ENCODE peak calls at places on chromosomes 11 and 22, in six cellular contexts. F, R, Z, A, D and E are unnamed samples.

GRCh38 chr22:27597703-27598444 is 203.7 kb downstream of the MN1 start:
- DNase-seq in A (no peak), D (no peak), F (no peak), Z (no peak), R (no peak), E (no peak)

GRCh38 chr11:70495351-70496310 is 97.3 kb downstream of the CTTN start:
- DNase-seq in R (peak; percentile 65), Z (peak; percentile 46), F (no peak), A (no peak), D (no peak), E (peak; percentile 10)

GRCh38 chr11:100789500-100789899 is 102.4 kb downstream of the ARHGAP42 start:
- DNase-seq in R (no peak), A (peak; percentile 45), Z (peak; percentile 65), D (no peak), F (peak; percentile 41), E (peak; percentile 23)

GRCh38 chr22:41762980-41763779 is 37.3 kb upstream of the CCDC134 start:
- DNase-seq in F (no peak), R (no peak), D (no peak), Z (no peak), A (peak; percentile 28), E (no peak)

GRCh38 chr22:23695748-23696325 is 5.0 kb downstream of the RGL4 start:
- DNase-seq in F (no peak), Z (no peak), R (peak; percentile 24), D (no peak), A (no peak), E (no peak)

GRCh38 chr22:38652858-38653257 is 3.3 kb downstream of the FAM227A start:
- DNase-seq in A (no peak), D (no peak), Z (no peak), R (no peak), F (no peak), E (no peak)

GRCh38 chr11:66015094-66015881 is 3.5 kb downstream of the CST6 start:
- DNase-seq in Z (no peak), A (no peak), R (peak; percentile 81), F (peak; percentile 54), D (no peak), E (peak; percentile 32)

GRCh38 chr11:17352925-17353227 is 1.3 kb downstream of the NCR3LG1 start:
- DNase-seq in F (peak; percentile 36), Z (peak; percentile 69), A (peak; percentile 29), R (peak; percentile 79), D (peak; percentile 35), E (peak; percentile 18)

GRCh38 chr22:34283844-34284243 is 363.6 kb upstream of the LARGE1 start:
- DNase-seq in D (no peak), R (no peak), F (no peak), Z (no peak), A (no peak), E (no peak)

GRCh38 chr11:88508808-88509581 is 171.5 kb upstream of the CTSC start:
- DNase-seq in R (peak; percentile 80), F (peak; percentile 26), D (no peak), Z (no peak), A (no peak), E (peak; percentile 18)

GRCh38 chr22:43481528-43482309 is 69.9 kb downstream of the MPPED1 start:
- DNase-seq in F (no peak), R (peak; percentile 63), Z (no peak), A (no peak), D (no peak), E (no peak)

GRCh38 chr11:86524603-86525352 is 147.6 kb downstream of the ME3 start:
- DNase-seq in A (no peak), Z (no peak), R (no peak), D (no peak), F (no peak), E (no peak)

GRCh38 chr11:78177216-78177615 is 11.2 kb downstream of the KCTD21 start:
- DNase-seq in R (no peak), F (no peak), Z (no peak), D (no peak), A (no peak), E (no peak)

GRCh38 chr11:44188643-44189042 is 93.2 kb downstream of the EXT2 start:
- DNase-seq in F (no peak), A (no peak), Z (no peak), D (no peak), R (no peak), E (no peak)

GRCh38 chr11:3959015-3959917 is 103.8 kb downstream of the STIM1 start:
- DNase-seq in A (no peak), R (no peak), F (no peak), D (no peak), Z (no peak), E (no peak)

DNA sequence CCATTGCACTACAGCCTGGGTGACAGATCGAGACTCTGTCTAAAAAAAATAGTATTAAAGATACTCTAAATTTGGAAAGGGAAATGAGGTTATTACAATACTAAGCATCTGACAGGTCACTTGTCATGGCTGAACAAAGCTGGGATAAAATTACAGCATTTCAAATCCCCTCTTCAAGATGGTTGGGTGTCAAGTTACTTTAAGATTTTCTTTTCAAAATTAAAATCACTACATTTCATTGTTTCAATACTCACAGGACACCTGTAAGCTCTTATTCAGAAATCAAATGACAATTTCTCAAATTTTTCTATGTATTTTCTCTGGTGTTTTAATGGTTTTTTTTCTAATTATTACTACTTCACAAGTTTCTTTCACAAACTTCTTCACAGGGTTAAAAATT is 5.7 kb downstream of the TAF1D start:
- DNase-seq in Z (no peak), A (no peak), D (no peak), R (no peak), F (no peak), E (no peak)
- H3K4me3 ChIP-seq in Z (no peak overlapping the region), A (no peak overlapping the region), D (no peak overlapping the region), R (no peak overlapping the region), F (no peak overlapping the region), E (no peak overlapping the region)

DNA sequence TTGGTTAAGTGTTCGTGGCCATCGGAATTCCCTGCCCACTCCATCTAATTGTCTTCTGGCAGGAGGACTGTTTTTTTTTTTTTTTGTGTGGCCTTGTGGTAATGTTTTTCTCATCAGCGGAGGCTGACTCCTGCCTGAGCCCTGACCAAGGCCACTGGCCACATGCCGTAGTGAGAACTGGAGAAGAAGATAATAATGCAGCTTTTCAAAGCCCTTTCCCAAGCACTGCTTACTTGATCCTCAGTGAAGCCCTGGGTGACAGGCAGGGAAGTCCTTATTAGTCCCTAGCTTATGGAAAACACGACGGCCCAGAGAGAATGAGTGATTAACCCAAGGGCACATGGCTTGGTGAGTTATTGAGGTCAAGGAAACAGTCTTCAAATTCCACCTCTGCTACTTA is 71.2 kb downstream of the ADM start:
- DNase-seq in Z (no peak), F (no peak), A (peak; percentile 64), R (no peak), D (no peak), E (no peak)
- H3K27ac ChIP-seq in Z (no peak overlapping the region), F (no peak overlapping the region), A (peak overlapping the region; percentile 67), R (no peak overlapping the region), D (no peak overlapping the region), E (no peak overlapping the region)

DNA sequence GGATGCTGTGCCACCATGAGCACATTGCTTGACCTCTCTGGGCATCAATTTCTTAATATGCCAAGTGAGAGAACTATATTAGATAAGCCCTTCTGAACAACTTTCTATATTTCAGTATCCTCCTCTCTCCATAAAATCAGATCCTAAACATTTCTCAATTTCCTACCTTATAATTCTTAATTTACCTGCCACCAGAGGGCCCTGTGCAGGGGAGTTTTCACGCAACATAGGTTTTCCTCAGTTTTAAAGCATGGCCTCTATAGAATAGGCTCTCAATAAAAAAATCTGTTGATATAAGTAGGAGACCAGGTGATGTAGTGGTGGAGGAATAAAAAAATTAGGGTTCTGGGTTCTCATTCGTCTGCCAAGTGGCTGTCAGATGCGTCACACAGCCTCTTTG is 83.7 kb upstream of the DBX1 start:
- DNase-seq in R (no peak), D (no peak), A (no peak), Z (no peak), F (no peak), E (no peak)
- TF ChIP-seq CTCF in R (no peak), D (no peak), A (no peak), Z (no peak), F (no peak), E (no peak)

GRCh38 chr22:39906207-39906606 is 5.3 kb downstream of the GRAP2 start:
- DNase-seq in F (no peak), Z (no peak), D (no peak), A (no peak), R (no peak), E (no peak)

GRCh38 chr22:39907035-39907434 is 6.2 kb downstream of the GRAP2 start:
- DNase-seq in R (no peak), D (no peak), A (no peak), F (no peak), Z (no peak), E (no peak)

GRCh38 chr22:39908121-39908520 is 7.2 kb downstream of the GRAP2 start:
- DNase-seq in F (no peak), R (no peak), Z (no peak), A (no peak), D (no peak), E (no peak)

GRCh38 chr22:39908737-39909136 is 7.9 kb downstream of the GRAP2 start:
- DNase-seq in F (no peak), D (no peak), A (no peak), R (no peak), Z (no peak), E (no peak)

DNA sequence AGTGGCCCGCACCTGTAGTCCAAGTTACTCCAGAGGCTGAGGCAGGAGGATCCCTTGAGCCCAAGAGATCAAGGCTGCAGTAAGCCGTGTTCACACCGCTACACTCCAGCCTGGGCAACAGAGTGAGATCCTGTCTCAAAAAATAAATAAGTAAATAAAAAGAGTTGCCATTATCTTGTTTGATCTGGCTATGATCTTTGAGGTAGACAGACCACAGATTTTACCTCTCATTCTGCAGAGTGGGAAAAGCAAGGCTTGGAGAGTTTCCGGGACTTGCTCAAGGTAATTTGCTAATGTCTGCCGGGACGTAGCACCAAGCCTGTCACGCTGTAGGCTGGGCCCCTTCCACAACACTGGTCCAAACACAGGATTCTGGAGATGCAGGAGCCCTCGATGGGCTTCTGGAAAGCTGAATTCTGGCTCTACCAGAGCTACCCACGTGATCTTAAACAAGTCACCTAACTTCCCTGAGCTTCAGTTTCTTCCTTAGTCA is 6.8 kb downstream of the GRAP2 start:
- DNase-seq in F (no peak), Z (no peak), D (no peak), R (no peak), A (no peak), E (no peak)
- H3K4me3 ChIP-seq in F (no peak overlapping the region), Z (no peak overlapping the region), D (no peak overlapping the region), R (no peak overlapping the region), A (no peak overlapping the region), E (no peak overlapping the region)

GRCh38 chr22:37284126-37284806 is 2.0 kb downstream of the CYTH4 start:
- DNase-seq in A (no peak), R (no peak), Z (no peak), D (no peak), F (no peak), E (no peak)
- H3K27ac ChIP-seq in A (peak overlapping the region; percentile 72), R (no peak overlapping the region), Z (no peak overlapping the region), D (peak overlapping the region; percentile 88), F (peak overlapping the region; percentile 39), E (peak overlapping the region; percentile 55)

GRCh38 chr11:127362754-127363153 is 362.2 kb upstream of the KIRREL3 start:
- DNase-seq in A (no peak), Z (no peak), F (no peak), R (no peak), D (no peak), E (no peak)
- TF ChIP-seq CTCF in A (no peak), Z (no peak), F (no peak), R (no peak), D (no peak), E (no peak)